ENCODE peak calls at places on chromosomes 5 and 9, in five cellular contexts. L is GM12865, U is lower lobe of right lung, G is BJ, T is gastrocnemius medialis. Z is an unnamed sample.

GRCh38 chr5:137808503-137809135 is 54.5 kb upstream of the HNRNPA0 start:
- DNase-seq in L (no peak), U (no peak), G (no peak), T (no peak), Z (peak; percentile 9)

GRCh38 chr9:114849450-114849849 is 43.6 kb upstream of the TNFSF15 start:
- DNase-seq in L (no peak), U (no peak), G (no peak), T (no peak), Z (peak; percentile 39)

GRCh38 chr5:158534203-158534602 is 565.5 kb downstream of the EBF1 start:
- DNase-seq in L (no peak), U (no peak), G (no peak), T (no peak), Z (no peak)

GRCh38 chr5:160175438-160176218 is 53.7 kb upstream of the FABP6 start:
- DNase-seq in L (no peak), U (no peak), G (no peak), T (no peak), Z (peak; percentile 47)

GRCh38 chr9:107243757-107244156 is 39.3 kb upstream of the RAD23B start:
- DNase-seq in L (peak; percentile 58), U (no peak), G (no peak), T (no peak), Z (peak; percentile 48)

GRCh38 chr5:170104710-170105109 is 987 bp upstream of the FOXI1 start:
- DNase-seq in L (no peak), U (no peak), G (no peak), T (no peak), Z (no peak)

GRCh38 chr5:137432376-137432775 is 66.8 kb downstream of the SPOCK1 start:
- DNase-seq in L (no peak), U (no peak), G (no peak), T (no peak), Z (no peak)

GRCh38 chr9:133849076-133849670 is 111.0 kb upstream of the SARDH start:
- DNase-seq in L (no peak), U (no peak), G (no peak), T (no peak), Z (no peak)

GRCh38 chr5:126030698-126031097 is 392.5 kb upstream of the GRAMD2B start:
- DNase-seq in L (no peak), U (no peak), G (no peak), T (no peak), Z (no peak)

GRCh38 chr5:80238078-80238477 is 17.8 kb downstream of the SERINC5 start:
- DNase-seq in L (no peak), U (no peak), G (no peak), T (no peak), Z (no peak)

GRCh38 chr5:149372041-149372805 is 6.9 kb downstream of the IL17B start:
- DNase-seq in L (no peak), U (no peak), G (no peak), T (no peak), Z (no peak)

GRCh38 chr9:94031946-94032345 is 52.3 kb upstream of the PTPDC1 start:
- DNase-seq in L (no peak), U (no peak), G (no peak), T (no peak), Z (peak; percentile 58)

GRCh38 chr5:76583163-76584047 is 39.8 kb downstream of the F2RL2 start:
- DNase-seq in L (peak; percentile 35), U (no peak), G (no peak), T (no peak), Z (peak; percentile 39)

GRCh38 chr9:132239999-132240859 is 78.4 kb downstream of the NTNG2 start:
- DNase-seq in L (no peak), U (peak; percentile 51), G (no peak), T (no peak), Z (no peak)

GRCh38 chr9:101626295-101626694 is 31.5 kb upstream of the PPP3R2 start:
- DNase-seq in L (no peak), U (no peak), G (no peak), T (no peak), Z (no peak)

GRCh38 chr9:98861881-98862501 is 54.5 kb downstream of the GALNT12 start:
- DNase-seq in L (peak; percentile 11), U (no peak), G (peak; percentile 100), T (peak; percentile 39), Z (peak; percentile 99)

GRCh38 chr5:55234171-55234700 is 828 bp upstream of the CCNO start:
- DNase-seq in L (no peak), U (no peak), G (no peak), T (no peak), Z (peak; percentile 62)

GRCh38 chr5:139911425-139912120 is 116.0 kb downstream of the PSD2 start:
- DNase-seq in L (no peak), U (no peak), G (no peak), T (no peak), Z (no peak)

GRCh38 chr9:99192786-99193465 is 28.8 kb downstream of the ALG2 start:
- DNase-seq in L (no peak), U (no peak), G (no peak), T (no peak), Z (peak; percentile 51)

GRCh38 chr5:57841671-57842375 is 359.2 kb upstream of the ACTBL2 start:
- DNase-seq in L (no peak), U (no peak), G (peak; percentile 91), T (no peak), Z (peak; percentile 91)

DNA sequence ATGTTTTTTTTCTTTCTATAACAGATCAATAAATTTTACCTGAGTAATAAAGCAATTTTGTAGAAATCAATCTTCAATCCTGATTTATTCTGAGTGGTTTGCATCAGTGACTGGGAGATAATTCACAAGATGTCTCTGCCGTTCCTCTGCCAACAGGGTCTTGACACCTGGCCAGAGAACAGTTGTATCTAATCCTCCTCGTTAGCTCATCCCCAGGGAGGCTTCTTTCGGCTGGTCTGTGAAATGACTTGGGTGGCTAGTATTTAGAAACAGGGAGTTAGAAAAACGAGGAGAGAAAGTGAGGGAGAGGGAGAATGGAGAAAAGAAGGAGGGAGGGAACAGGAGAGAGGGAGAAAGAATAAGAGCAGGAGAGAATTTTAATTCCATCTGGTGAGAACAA is 600.3 kb upstream of the TLE4 start:
- DNase-seq in L (no peak), U (no peak), G (no peak), T (no peak), Z (no peak)
- H3K4me3 ChIP-seq in L (no peak overlapping the region), U (no peak overlapping the region), G (no peak overlapping the region), T (no peak overlapping the region), Z (no peak overlapping the region)

GRCh38 chr5:144028644-144029043 is 141.8 kb downstream of the YIPF5 start:
- DNase-seq in L (no peak), U (no peak), G (peak; percentile 93), T (no peak), Z (peak; percentile 92)
- H3K4me3 ChIP-seq in L (no peak overlapping the region), U (no peak overlapping the region), G (peak overlapping the region; percentile 2), T (no peak overlapping the region), Z (peak overlapping the region; percentile 62)

DNA sequence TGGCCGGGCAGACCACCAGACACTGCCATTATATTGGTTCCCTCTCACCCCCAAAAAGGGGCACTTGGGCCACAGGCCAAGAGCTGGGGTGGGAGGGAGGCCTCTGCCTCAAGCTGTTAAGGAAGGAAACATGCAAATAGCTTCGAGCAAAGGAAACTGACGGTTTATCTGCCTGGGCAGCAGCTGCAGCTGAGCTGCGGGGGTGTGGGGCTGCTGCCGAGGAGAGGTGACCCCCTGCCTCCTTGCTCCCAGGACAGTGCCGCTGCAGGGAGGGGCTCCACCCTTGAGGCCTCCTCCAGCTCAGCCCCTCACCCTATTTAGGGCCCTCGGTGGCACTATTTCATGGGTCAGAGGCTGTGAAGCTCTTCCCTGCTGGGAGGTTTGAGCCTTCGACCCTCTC is 789 bp downstream of the DOK3 start:
- DNase-seq in L (peak; percentile 69), U (no peak), G (no peak), T (no peak), Z (no peak)
- H3K4me3 ChIP-seq in L (peak overlapping the region; percentile 62), U (peak overlapping the region; percentile 59), G (no peak overlapping the region), T (no peak overlapping the region), Z (no peak overlapping the region)

DNA sequence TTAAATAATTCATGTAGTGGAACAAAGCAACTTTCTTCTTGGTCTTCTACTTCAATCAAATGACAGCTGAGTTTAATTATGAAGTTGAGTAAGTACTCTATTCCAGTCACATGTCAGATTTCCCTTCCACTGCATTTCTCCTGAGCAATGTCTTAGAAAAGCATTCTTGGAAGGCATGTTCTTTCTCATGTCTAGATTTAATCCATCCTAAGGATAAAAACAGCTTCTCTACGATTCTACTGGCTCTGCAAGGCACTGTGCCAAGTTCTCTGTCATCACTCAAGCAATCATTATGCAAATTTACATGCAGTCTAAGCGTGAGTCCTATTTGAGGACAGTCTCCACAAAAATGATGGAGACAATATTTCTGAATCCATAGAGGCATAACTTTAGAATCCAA is 142.4 kb downstream of the YIPF5 start:
- DNase-seq in L (no peak), U (no peak), G (peak; percentile 65), T (no peak), Z (peak; percentile 73)
- H3K4me3 ChIP-seq in L (no peak overlapping the region), U (no peak overlapping the region), G (peak overlapping the region; percentile 2), T (no peak overlapping the region), Z (peak overlapping the region; percentile 62)